ENCODE peak calls at places on chromosomes 11 and 22, in six cellular contexts. L is left ventricle myocardium inferior; Z is CD8-positive, alpha-beta T cell; I is heart left ventricle; P is uterus; O is sigmoid colon. Y is an unnamed sample.

GRCh38 chr11:113493205-113493604 is 18.0 kb upstream of the DRD2 start:
- DNase-seq in L (no peak), P (no peak), I (no peak), O (no peak), Z (no peak), Y (no peak)

GRCh38 chr11:858993-859339 is 16.3 kb downstream of the TSPAN4 start:
- DNase-seq in P (no peak), Z (no peak), O (no peak), L (no peak), I (no peak), Y (no peak)

GRCh38 chr11:14418801-14419417 is 59.9 kb upstream of the RRAS2 start:
- DNase-seq in P (no peak), Z (no peak), L (no peak), O (no peak), I (no peak), Y (no peak)

GRCh38 chr11:12706531-12707499 is 32.6 kb downstream of the TEAD1 start:
- DNase-seq in Z (no peak), I (peak), O (no peak), P (no peak), L (peak), Y (no peak)

GRCh38 chr11:32131321-32131720 is 40.4 kb downstream of the RCN1 start:
- DNase-seq in O (no peak), P (no peak), I (no peak), Z (no peak), L (no peak), Y (no peak)

GRCh38 chr11:123587559-123587958 is 66.9 kb downstream of the SCN3B start:
- DNase-seq in Z (no peak), O (no peak), L (no peak), I (no peak), P (no peak), Y (no peak)

GRCh38 chr11:56783448-56784041 is 35.0 kb upstream of the OR9G4 start:
- DNase-seq in Z (no peak), L (no peak), I (no peak), P (no peak), O (no peak), Y (peak)

GRCh38 chr11:849951-850776 is 7.5 kb downstream of the TSPAN4 start:
- DNase-seq in O (no peak), P (no peak), L (no peak), Z (no peak), I (no peak), Y (no peak)

GRCh38 chr11:44611687-44612437 is 46.4 kb downstream of the CD82 start:
- DNase-seq in Z (peak), P (no peak), L (peak), I (no peak), O (no peak), Y (no peak)

GRCh38 chr11:120800206-120800605 is 223.7 kb upstream of the TBCEL start:
- DNase-seq in P (no peak), Z (no peak), I (no peak), O (no peak), L (no peak), Y (no peak)

GRCh38 chr22:33864723-33865130 is 55.5 kb downstream of the LARGE1 start:
- DNase-seq in O (no peak), L (peak), P (peak), Z (no peak), I (peak), Y (no peak)

GRCh38 chr11:33557201-33557600 is 143.4 kb downstream of the C11orf91 start:
- DNase-seq in I (no peak), P (no peak), L (no peak), O (no peak), Z (no peak), Y (no peak)

GRCh38 chr11:76005746-76006145 is 190.7 kb downstream of the UVRAG start:
- DNase-seq in L (no peak), I (no peak), P (no peak), O (no peak), Z (no peak), Y (no peak)

GRCh38 chr11:133898770-133899115 is 53.4 kb upstream of the SPATA19 start:
- DNase-seq in L (no peak), P (no peak), O (peak), I (no peak), Z (no peak), Y (no peak)

GRCh38 chr11:43427971-43428370 is 69.3 kb downstream of the TTC17 start:
- DNase-seq in P (no peak), O (no peak), I (no peak), L (no peak), Z (no peak), Y (no peak)

DNA sequence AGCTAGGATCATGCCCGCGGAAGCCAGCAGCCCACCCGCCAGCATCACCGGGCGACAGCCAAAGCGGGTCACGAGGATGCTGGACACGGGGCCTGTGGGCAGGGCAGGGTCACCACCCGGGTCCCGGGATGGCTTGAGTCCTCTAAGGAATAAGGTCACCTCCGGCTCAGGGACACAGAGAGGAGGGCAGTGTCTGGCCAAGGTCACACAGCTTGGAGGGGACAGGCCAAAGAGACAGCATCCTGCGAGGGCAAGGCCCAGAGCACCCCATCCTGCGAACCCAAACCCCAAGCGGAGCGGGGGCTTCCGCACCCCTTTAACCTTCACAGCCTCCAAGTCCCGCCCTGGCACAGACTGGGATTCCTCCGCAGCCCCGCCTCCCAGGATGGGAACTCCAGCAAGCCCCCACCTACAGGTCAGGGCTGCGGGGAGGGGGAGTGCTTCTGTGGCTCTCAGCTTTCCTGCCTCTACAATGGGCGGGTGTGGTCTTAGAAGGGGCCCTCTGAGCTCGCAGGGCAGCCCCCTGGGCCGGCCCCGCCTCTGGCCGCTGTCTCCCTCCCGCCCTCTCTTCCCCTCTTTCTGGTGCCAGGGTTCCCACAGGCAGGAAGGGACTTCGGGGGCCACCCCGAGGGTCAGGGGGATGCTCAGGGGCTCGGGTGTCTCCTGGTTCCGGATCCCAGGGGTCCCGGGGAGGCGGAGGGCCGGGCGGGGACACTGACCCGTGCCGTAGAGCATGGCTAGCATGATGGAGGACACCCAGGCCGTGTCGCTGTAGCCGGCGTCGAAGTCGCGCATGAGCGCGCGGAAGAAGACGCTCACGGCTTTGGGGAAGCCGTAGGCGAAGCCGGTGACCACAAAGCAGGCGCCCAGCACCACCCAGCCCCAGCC is 1.8 kb downstream of the SLC16A8 start:
- DNase-seq in L (no peak), I (peak), O (no peak), Z (no peak), P (no peak), Y (no peak)
- H3K4me3 ChIP-seq in L (peak), I (peak), O (peak), Z (no peak), P (no peak), Y (no peak)

GRCh38 chr11:37352485-37352884 is 754.4 kb upstream of the RAG2 start:
- DNase-seq in Z (no peak), I (no peak), L (no peak), O (no peak), P (no peak), Y (no peak)
- TF ChIP-seq CTCF in Z (no peak), I (no peak), L (no peak), O (no peak), P (no peak), Y (no peak)

GRCh38 chr11:78424334-78425270 is 7.0 kb upstream of the GAB2 start:
- DNase-seq in I (no peak), O (no peak), Z (no peak), L (no peak), P (no peak), Y (no peak)
- H3K4me3 ChIP-seq in I (no peak), O (no peak), Z (no peak), L (no peak), P (no peak), Y (no peak)

DNA sequence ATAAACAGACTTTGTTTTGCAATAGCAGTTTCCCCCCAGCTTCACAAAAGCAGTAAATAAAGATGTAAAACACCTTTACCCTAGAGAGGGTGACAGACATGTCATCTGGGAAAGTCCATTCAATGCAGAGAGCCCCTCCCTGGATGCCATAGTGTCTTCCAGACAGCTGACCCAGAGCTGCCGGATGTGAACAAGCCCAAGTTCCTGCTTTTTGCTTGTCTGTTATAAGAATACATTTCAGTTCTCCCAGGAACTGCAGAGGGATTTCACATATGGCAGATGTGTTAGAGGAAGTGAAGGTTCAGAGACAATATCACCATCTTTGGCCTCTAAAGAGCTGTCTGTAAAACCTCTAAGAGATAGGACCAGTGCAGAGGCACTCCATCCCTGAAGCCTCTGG is 48.9 kb downstream of the RELT start:
- DNase-seq in O (no peak), L (no peak), P (no peak), Z (no peak), I (no peak), Y (no peak)
- TF ChIP-seq CTCF in O (no peak), L (no peak), P (no peak), Z (no peak), I (no peak), Y (no peak)

GRCh38 chr11:9263840-9264380 is 1.2 kb downstream of the DENND5A start:
- DNase-seq in Z (no peak), L (no peak), P (no peak), I (no peak), O (no peak), Y (no peak)
- H3K4me3 ChIP-seq in Z (peak), L (peak), P (peak), I (peak), O (peak), Y (peak)

Y was measured in HFF-Myc.